ENCODE peak calls at places on chromosomes 11 and 22, in four cellular contexts. F is GM12878, P is psoas muscle, Q is progenitor cell of endocrine pancreas. Z is an unnamed sample.

GRCh38 chr22:24595863-24596262 is 3.0 kb upstream of the LRRC75B start:
- DNase-seq in F (no peak), P (no peak), Q (no peak), Z (no peak)

GRCh38 chr11:101915811-101916291 is 471 bp downstream of the ANGPTL5 start:
- DNase-seq in F (no peak), P (no peak), Q (no peak), Z (no peak)

GRCh38 chr11:115944596-115944995 is 440.4 kb upstream of the CADM1 start:
- DNase-seq in F (no peak), P (no peak), Q (no peak), Z (no peak)

GRCh38 chr11:22800482-22800881 is 29.1 kb downstream of the SVIP start:
- DNase-seq in F (no peak), P (no peak), Q (no peak), Z (no peak)

GRCh38 chr11:14418801-14419417 is 59.9 kb upstream of the RRAS2 start:
- DNase-seq in F (no peak), P (no peak), Q (no peak), Z (no peak)

GRCh38 chr11:73978576-73979086 is 4.0 kb downstream of the UCP2 start:
- DNase-seq in F (no peak), P (no peak), Q (no peak), Z (no peak)

GRCh38 chr11:2584812-2585565 is 114.8 kb downstream of the KCNQ1OT1 start:
- DNase-seq in F (no peak), P (peak; percentile 10), Q (peak; percentile 8), Z (no peak)

GRCh38 chr22:27980424-27981148 is 61.5 kb upstream of the PITPNB start:
- DNase-seq in F (no peak), P (no peak), Q (no peak), Z (no peak)

GRCh38 chr11:76291576-76292526 is 85.5 kb upstream of the WNT11 start:
- DNase-seq in F (no peak), P (no peak), Q (no peak), Z (no peak)

GRCh38 chr11:9568854-9569587 is 4.4 kb upstream of the WEE1 start:
- DNase-seq in F (no peak), P (peak; percentile 30), Q (peak; percentile 41), Z (no peak)

DNA sequence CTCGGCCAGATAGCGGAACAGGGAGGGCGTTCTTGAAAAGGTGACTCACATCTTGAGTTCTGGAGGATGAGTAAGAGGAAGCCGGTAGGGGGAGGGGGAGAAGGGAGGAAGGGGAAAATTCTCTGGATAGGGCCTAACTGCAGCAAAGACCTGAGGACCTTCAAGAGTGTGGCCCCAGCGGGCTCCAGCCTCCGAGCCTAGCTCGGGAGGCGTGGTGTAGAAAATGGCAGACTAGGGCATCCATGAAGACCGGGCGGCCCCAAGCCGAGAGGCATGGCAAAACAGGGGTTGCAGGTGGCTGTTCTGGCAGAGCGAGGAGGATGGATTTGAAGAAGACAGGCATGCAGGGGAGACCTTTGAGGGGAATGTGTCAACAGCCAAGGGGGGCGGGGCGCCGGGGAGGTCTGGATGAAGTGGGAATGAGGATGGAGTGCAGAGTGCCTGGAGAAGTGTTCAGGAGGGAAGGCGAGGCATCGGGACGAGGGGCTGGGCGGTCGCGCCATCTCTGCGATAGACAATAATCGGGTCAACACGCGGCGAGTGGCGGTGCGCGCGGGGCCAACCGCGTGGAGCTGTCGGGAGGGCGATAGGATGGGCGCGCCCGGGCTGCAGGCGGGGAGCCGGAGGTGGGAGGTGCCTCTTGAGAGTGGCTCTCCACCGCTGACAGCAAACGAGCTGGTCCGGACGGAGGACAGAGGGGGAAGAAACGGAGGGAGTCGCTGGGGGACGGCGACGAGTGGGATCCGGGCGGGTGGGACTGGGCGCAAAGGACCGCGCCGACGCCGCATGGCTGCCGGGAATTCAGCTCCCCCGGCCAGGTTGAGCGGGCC is 40.0 kb upstream of the CREB3L1 start:
- DNase-seq in F (no peak), P (peak; percentile 59), Q (no peak), Z (no peak)
- TF ChIP-seq CTCF in F (no peak), P (no peak), Q (no peak), Z (no peak)

DNA sequence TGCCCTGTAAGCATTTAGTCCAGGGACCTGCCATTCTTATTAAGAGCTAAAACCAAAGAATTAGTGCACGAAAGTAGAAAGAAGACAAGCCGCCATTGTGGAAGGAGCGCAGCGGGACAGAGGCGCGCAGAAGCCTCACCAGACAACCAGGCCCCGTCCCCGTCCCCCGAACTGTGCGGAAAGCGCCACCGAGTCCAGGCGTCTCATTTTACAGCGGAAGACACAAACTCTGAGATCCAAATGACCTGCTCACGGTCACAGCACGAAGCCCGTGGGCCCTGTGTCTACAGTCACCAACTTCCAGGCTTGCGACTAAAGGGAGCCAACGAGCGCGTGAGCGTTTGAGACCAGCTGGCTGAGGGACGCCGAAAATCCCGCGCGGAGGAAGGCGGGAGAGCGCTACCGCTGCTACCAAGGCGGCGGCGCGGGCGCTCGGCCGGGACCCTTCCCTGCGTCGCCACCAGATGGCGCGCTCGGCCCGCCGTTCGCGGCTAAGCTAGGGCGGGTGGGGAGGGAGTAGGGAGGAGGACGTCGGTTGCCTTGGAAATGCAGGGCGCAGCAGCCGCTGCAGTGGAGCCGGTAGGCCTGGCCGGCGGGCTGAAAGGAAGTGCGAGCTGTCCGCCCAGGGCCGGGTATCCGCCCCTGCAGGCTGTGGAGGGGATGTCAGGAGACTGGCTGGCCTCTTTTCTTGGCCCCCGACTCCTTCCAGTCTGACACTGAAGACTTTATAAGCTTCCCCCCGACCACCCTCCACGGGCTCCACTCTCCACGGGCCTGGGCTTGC is 434 bp upstream of the CCDC83 start:
- DNase-seq in F (peak; percentile 57), P (peak; percentile 91), Q (peak; percentile 97), Z (peak; percentile 91)
- TF ChIP-seq CTCF in F (peak; percentile 82), P (peak; percentile 96), Q (peak; percentile 92), Z (peak; percentile 85)

GRCh38 chr11:32379714-32380113 is 55.6 kb downstream of the WT1 start:
- DNase-seq in F (no peak), P (no peak), Q (no peak), Z (no peak)

GRCh38 chr11:32374261-32374711 is 61.1 kb downstream of the WT1 start:
- DNase-seq in F (peak; percentile 25), P (no peak), Q (no peak), Z (no peak)
- TF ChIP-seq CTCF in F (peak; percentile 65), P (no peak), Q (peak; percentile 53), Z (peak; percentile 12)

GRCh38 chr11:126355324-126355925 is at the start of gene ST3GAL4:
- DNase-seq in F (peak; percentile 11), P (peak; percentile 77), Q (peak; percentile 83), Z (peak; percentile 60)
- TF ChIP-seq CTCF in F (no peak), P (no peak), Q (no peak), Z (no peak)

GRCh38 chr11:78868563-78868962 is 293.9 kb upstream of the NARS2 start:
- DNase-seq in F (no peak), P (no peak), Q (no peak), Z (no peak)
- TF ChIP-seq CTCF in F (no peak), P (no peak), Q (no peak), Z (no peak)

DNA sequence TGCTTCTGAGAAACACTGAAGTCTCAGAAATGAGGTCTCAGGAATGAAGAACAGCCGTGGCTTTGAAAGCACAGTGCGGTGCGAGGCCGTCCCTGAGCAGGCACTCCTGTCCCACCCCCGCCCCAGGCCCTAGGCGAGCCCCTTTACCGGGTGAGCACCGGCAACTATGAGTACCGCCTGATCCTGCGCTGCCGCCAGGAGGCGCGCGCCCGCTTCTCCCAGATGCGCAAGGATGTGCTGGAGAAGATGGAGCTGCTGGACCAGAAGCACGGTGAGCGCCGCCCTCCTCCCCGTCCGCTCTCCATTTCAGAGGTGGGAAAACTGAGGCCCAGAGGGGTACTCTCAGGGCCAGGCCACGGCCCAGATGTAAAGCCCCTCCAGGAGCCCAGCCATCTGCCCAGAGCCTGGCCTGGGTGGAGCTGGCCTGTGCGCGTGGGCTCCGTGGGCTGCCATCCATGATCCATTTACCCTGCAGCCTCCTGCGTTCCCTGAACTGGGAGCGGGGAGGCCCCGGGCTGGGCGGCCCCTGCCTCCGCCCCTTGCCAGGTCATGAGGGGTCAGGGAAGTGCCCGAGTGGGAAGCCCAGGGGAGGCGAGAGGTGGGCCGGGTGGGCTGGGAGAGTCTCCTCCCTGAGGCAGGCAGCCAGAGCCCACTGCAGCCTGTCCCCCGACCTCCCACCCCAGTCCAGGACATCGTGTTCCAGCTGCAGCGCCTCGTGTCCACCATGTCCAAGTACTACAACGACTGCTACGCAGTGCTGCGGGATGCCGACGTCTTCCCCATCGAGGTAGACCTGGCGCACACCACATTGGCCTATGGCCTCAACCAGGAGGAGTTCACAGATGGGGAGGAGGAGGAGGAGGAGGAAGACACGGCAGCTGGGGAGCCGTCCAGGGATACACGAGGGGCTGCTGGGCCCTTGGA is 9.5 kb downstream of the SLC16A8 start:
- DNase-seq in F (no peak), P (peak; percentile 22), Q (no peak), Z (no peak)
- TF ChIP-seq CTCF in F (no peak), P (no peak), Q (peak; percentile 42), Z (no peak)

GRCh38 chr11:58919980-58920379 is 19.3 kb upstream of the GLYATL1 start:
- DNase-seq in F (no peak), P (no peak), Q (no peak), Z (no peak)
- TF ChIP-seq CTCF in F (no peak), P (no peak), Q (no peak), Z (no peak)

DNA sequence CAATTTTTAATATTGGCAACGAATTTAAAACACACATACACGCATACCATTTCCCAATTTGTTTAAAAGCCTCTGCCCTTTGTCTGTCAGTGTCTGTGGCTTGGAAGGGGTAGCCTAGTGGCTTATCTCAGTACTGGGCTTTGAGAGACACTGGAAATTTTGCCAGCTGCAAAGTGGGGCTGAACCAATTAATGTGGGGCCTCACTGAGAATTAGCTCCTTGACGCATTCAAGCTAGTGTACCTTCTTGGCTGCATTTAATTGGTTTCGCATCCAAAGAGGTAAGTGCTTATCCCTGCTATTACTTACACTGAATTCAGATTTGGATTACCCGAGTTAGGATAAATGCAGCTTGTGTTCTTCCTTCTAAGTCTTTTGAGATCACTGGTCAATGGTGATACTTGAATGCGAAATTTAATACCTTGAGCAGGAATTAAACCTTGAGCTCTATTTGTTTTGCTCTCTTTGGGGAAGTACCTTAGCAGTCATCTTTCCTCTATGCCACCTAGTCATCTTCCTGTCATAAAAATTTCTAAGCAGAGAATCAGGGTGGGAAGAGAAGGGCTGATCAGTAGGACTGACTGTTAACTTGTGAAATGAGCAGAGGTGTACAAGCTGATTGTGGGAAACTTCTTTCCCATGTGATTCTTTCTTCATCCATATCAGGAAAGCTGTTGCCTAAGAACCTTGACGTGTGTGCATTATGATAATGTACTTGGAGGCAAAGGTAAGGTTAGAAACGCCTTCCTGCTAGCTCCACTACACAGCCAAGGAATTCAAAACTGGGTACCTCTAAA is 187.7 kb upstream of the E2F8 start:
- DNase-seq in F (no peak), P (no peak), Q (no peak), Z (no peak)
- TF ChIP-seq CTCF in F (no peak), P (no peak), Q (no peak), Z (no peak)

GRCh38 chr22:40478456-40479125 is 108.2 kb downstream of the SGSM3 start:
- DNase-seq in F (no peak), P (no peak), Q (no peak), Z (no peak)

GRCh38 chr22:40479126-40479800 is 108.9 kb downstream of the SGSM3 start:
- DNase-seq in F (no peak), P (no peak), Q (no peak), Z (no peak)

GRCh38 chr22:40477683-40478348 is 107.4 kb downstream of the SGSM3 start:
- DNase-seq in F (no peak), P (no peak), Q (no peak), Z (no peak)

GRCh38 chr22:40473703-40474102 is 103.3 kb downstream of the SGSM3 start:
- DNase-seq in F (no peak), P (no peak), Q (no peak), Z (no peak)

DNA sequence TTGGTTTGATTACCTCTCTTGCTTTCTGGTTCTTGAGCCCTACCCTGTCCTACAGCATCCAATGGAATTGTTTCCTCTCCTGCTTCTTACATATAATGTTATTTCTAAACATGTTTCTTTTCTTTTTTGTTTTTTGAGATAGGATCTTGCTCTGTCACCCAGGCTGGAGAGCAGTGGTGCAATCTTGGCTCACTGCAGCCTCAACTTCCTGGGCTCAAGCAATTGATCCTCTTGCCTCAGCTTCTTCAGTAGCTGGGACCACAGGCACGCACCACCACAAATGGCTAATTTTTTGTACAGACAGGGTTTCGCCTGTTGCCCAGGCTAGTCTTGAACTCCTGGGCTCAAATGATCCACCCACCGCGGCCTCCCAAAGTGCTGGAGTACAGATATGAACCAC is 105.9 kb downstream of the SGSM3 start:
- DNase-seq in F (no peak), P (no peak), Q (no peak), Z (no peak)
- TF ChIP-seq CTCF in F (no peak), P (no peak), Q (no peak), Z (no peak)

Z was measured in natural killer cell.